ENCODE peak calls at places on chromosome 22, in five cellular contexts. One of them, this sample, is unnamed.

GRCh38 chr22:19678949-19679348 is 35.4 kb upstream of the SEPTIN5 start:
- DNase-seq in spleen: no peak
- DNase-seq in heart left ventricle: no peak
- DNase-seq in AG04450: no peak
- DNase-seq in SK-N-SH: no peak
- DNase-seq in this sample: no peak

GRCh38 chr22:45462034-45462655 is 40.5 kb upstream of the FBLN1 start:
- DNase-seq in spleen: no peak
- DNase-seq in heart left ventricle: no peak
- DNase-seq in AG04450: no peak
- DNase-seq in SK-N-SH: no peak
- DNase-seq in this sample: no peak

GRCh38 chr22:40257979-40258378 is 80.3 kb downstream of the TNRC6B start:
- DNase-seq in spleen: no peak
- DNase-seq in heart left ventricle: no peak
- DNase-seq in AG04450: no peak
- DNase-seq in SK-N-SH: no peak
- DNase-seq in this sample: no peak

GRCh38 chr22:24370426-24370825 is 57.0 kb upstream of the ADORA2A start:
- DNase-seq in spleen: no peak
- DNase-seq in heart left ventricle: no peak
- DNase-seq in AG04450: no peak
- DNase-seq in SK-N-SH: no peak
- DNase-seq in this sample: no peak

GRCh38 chr22:34992672-34993071 is 73.3 kb upstream of the ISX start:
- DNase-seq in spleen: no peak
- DNase-seq in heart left ventricle: no peak
- DNase-seq in AG04450: no peak
- DNase-seq in SK-N-SH: no peak
- DNase-seq in this sample: no peak

GRCh38 chr22:25942989-25943411 is 201.0 kb downstream of the MYO18B start:
- DNase-seq in spleen: no peak
- DNase-seq in heart left ventricle: peak
- DNase-seq in AG04450: no peak
- DNase-seq in SK-N-SH: peak
- DNase-seq in this sample: peak

GRCh38 chr22:47059701-47060161 is 297.3 kb downstream of the TBC1D22A start:
- DNase-seq in spleen: peak
- DNase-seq in heart left ventricle: peak
- DNase-seq in AG04450: no peak
- DNase-seq in SK-N-SH: no peak
- DNase-seq in this sample: no peak

GRCh38 chr22:21642584-21643448 is 714 bp downstream of the SDF2L1 start:
- DNase-seq in spleen: peak
- DNase-seq in heart left ventricle: peak
- DNase-seq in AG04450: no peak
- DNase-seq in SK-N-SH: peak
- DNase-seq in this sample: peak

GRCh38 chr22:43267332-43267731 is 75.8 kb downstream of the SCUBE1 start:
- DNase-seq in spleen: no peak
- DNase-seq in heart left ventricle: no peak
- DNase-seq in AG04450: no peak
- DNase-seq in SK-N-SH: no peak
- DNase-seq in this sample: no peak

GRCh38 chr22:34812631-34813030 is 253.3 kb upstream of the ISX start:
- DNase-seq in spleen: no peak
- DNase-seq in heart left ventricle: no peak
- DNase-seq in AG04450: no peak
- DNase-seq in SK-N-SH: no peak
- DNase-seq in this sample: no peak

GRCh38 chr22:49590381-49590780 is 237.3 kb downstream of the BRD1 start:
- DNase-seq in spleen: no peak
- DNase-seq in heart left ventricle: no peak
- DNase-seq in AG04450: no peak
- DNase-seq in SK-N-SH: no peak
- DNase-seq in this sample: no peak

GRCh38 chr22:47129902-47130301 is 367.5 kb downstream of the TBC1D22A start:
- DNase-seq in spleen: peak
- DNase-seq in heart left ventricle: no peak
- DNase-seq in AG04450: no peak
- DNase-seq in SK-N-SH: no peak
- DNase-seq in this sample: peak

GRCh38 chr22:47008208-47008885 is 245.9 kb downstream of the TBC1D22A start:
- DNase-seq in spleen: no peak
- DNase-seq in heart left ventricle: no peak
- DNase-seq in AG04450: no peak
- DNase-seq in SK-N-SH: no peak
- DNase-seq in this sample: no peak

GRCh38 chr22:36334081-36334831 is 53.5 kb downstream of the MYH9 start:
- DNase-seq in spleen: peak
- DNase-seq in heart left ventricle: no peak
- DNase-seq in AG04450: no peak
- DNase-seq in SK-N-SH: no peak
- DNase-seq in this sample: no peak

GRCh38 chr22:42459273-42460040 is 27.3 kb upstream of the NFAM1 start:
- DNase-seq in spleen: no peak
- DNase-seq in heart left ventricle: no peak
- DNase-seq in AG04450: no peak
- DNase-seq in SK-N-SH: peak
- DNase-seq in this sample: no peak

GRCh38 chr22:36201630-36202312 is at the start of gene APOL4:
- DNase-seq in spleen: no peak
- DNase-seq in heart left ventricle: peak
- DNase-seq in AG04450: no peak
- DNase-seq in SK-N-SH: peak
- DNase-seq in this sample: no peak

GRCh38 chr22:27875951-27876350 is 43.1 kb downstream of the PITPNB start:
- DNase-seq in spleen: no peak
- DNase-seq in heart left ventricle: no peak
- DNase-seq in AG04450: no peak
- DNase-seq in SK-N-SH: no peak
- DNase-seq in this sample: no peak

GRCh38 chr22:27673839-27674238 is 127.7 kb downstream of the MN1 start:
- DNase-seq in spleen: peak
- DNase-seq in heart left ventricle: peak
- DNase-seq in AG04450: no peak
- DNase-seq in SK-N-SH: no peak
- DNase-seq in this sample: no peak

GRCh38 chr22:45958971-45959370 is 18.0 kb downstream of the WNT7B start:
- DNase-seq in spleen: no peak
- DNase-seq in heart left ventricle: no peak
- DNase-seq in AG04450: no peak
- DNase-seq in SK-N-SH: no peak
- DNase-seq in this sample: no peak

GRCh38 chr22:26429458-26430238 is 588 bp downstream of the ASPHD2 start:
- DNase-seq in spleen: no peak
- DNase-seq in heart left ventricle: no peak
- DNase-seq in AG04450: no peak
- DNase-seq in SK-N-SH: peak
- DNase-seq in this sample: peak

GRCh38 chr22:40177738-40178416 is at the start of gene TNRC6B:
- DNase-seq in spleen: peak
- DNase-seq in heart left ventricle: peak
- DNase-seq in AG04450: peak
- DNase-seq in SK-N-SH: peak
- DNase-seq in this sample: peak

GRCh38 chr22:29707471-29707870 is 12.3 kb upstream of the CABP7 start:
- DNase-seq in spleen: no peak
- DNase-seq in heart left ventricle: no peak
- DNase-seq in AG04450: no peak
- DNase-seq in SK-N-SH: no peak
- DNase-seq in this sample: no peak

GRCh38 chr22:44928711-44929347 is 81.0 kb downstream of the PHF21B start:
- DNase-seq in spleen: peak
- DNase-seq in heart left ventricle: no peak
- DNase-seq in AG04450: no peak
- DNase-seq in SK-N-SH: no peak
- DNase-seq in this sample: peak

GRCh38 chr22:20239951-20240773 is 28.0 kb downstream of the RTN4R start:
- DNase-seq in spleen: no peak
- DNase-seq in heart left ventricle: peak
- DNase-seq in AG04450: no peak
- DNase-seq in SK-N-SH: peak
- DNase-seq in this sample: peak

GRCh38 chr22:41217553-41218157 is 12.5 kb downstream of the L3MBTL2 start:
- DNase-seq in spleen: no peak
- DNase-seq in heart left ventricle: peak
- DNase-seq in AG04450: peak
- DNase-seq in SK-N-SH: no peak
- DNase-seq in this sample: peak

GRCh38 chr22:49728566-49729271 is 99.0 kb downstream of the BRD1 start:
- DNase-seq in spleen: no peak
- DNase-seq in heart left ventricle: no peak
- DNase-seq in AG04450: no peak
- DNase-seq in SK-N-SH: peak
- DNase-seq in this sample: no peak

GRCh38 chr22:37971475-37972434 is 12.6 kb downstream of the SOX10 start:
- DNase-seq in spleen: no peak
- DNase-seq in heart left ventricle: no peak
- DNase-seq in AG04450: no peak
- DNase-seq in SK-N-SH: no peak
- DNase-seq in this sample: no peak

GRCh38 chr22:26907366-26907765 is 250.0 kb downstream of the MIAT start:
- DNase-seq in spleen: no peak
- DNase-seq in heart left ventricle: no peak
- DNase-seq in AG04450: no peak
- DNase-seq in SK-N-SH: no peak
- DNase-seq in this sample: no peak

GRCh38 chr22:38744981-38745380 is 10.8 kb downstream of the SUN2 start:
- DNase-seq in spleen: no peak
- DNase-seq in heart left ventricle: no peak
- DNase-seq in AG04450: no peak
- DNase-seq in SK-N-SH: no peak
- DNase-seq in this sample: no peak

GRCh38 chr22:44748524-44748923 is 3.9 kb upstream of the ARHGAP8 start:
- DNase-seq in spleen: peak
- DNase-seq in heart left ventricle: no peak
- DNase-seq in AG04450: no peak
- DNase-seq in SK-N-SH: no peak
- DNase-seq in this sample: no peak

GRCh38 chr22:25694167-25694907 is 47.7 kb upstream of the MYO18B start:
- DNase-seq in spleen: no peak
- DNase-seq in heart left ventricle: no peak
- DNase-seq in AG04450: no peak
- DNase-seq in SK-N-SH: no peak
- DNase-seq in this sample: no peak